ENCODE peak calls at places on chromosomes 13 and 19, in eight cellular contexts. F, Q, Z, T, Y, K, X and C are unnamed samples.

GRCh38 chr19:11481777-11482383 is 1.0 kb upstream of the ELAVL3 start:
- DNase-seq in Y (peak; percentile 81), X (peak; percentile 95), F (peak; percentile 54), Q (peak; percentile 77), K (peak; percentile 20), T (peak; percentile 89), Z (peak; percentile 96), C (no peak)

GRCh38 chr19:13850910-13851753 is 25.8 kb upstream of the NANOS3 start:
- DNase-seq in K (no peak), F (peak; percentile 96), Z (no peak), X (no peak), Q (peak; percentile 92), T (peak; percentile 84), Y (peak; percentile 93), C (no peak)

GRCh38 chr13:79404985-79405384 is 1.1 kb downstream of the RBM26 start:
- DNase-seq in Q (no peak), T (no peak), F (no peak), X (peak; percentile 27), K (no peak), Y (no peak), Z (no peak), C (no peak)

GRCh38 chr13:50921706-50922105 is 12.1 kb downstream of the RNASEH2B start:
- DNase-seq in X (no peak), Q (no peak), Z (no peak), F (no peak), K (no peak), T (no peak), Y (no peak), C (no peak)

GRCh38 chr13:38582133-38582532 is 104.7 kb upstream of the FREM2 start:
- DNase-seq in Q (peak; percentile 26), Z (peak; percentile 30), Y (no peak), X (peak; percentile 72), F (no peak), T (no peak), K (no peak), C (peak; percentile 9)

GRCh38 chr13:27830010-27830409 is 37.7 kb downstream of the GSX1 start:
- DNase-seq in Q (no peak), K (peak; percentile 55), F (no peak), T (peak; percentile 70), Z (peak; percentile 77), X (peak; percentile 80), Y (peak; percentile 93), C (no peak)

GRCh38 chr19:5101871-5102270 is 133.0 kb downstream of the KDM4B start:
- DNase-seq in Q (no peak), Z (no peak), K (no peak), T (no peak), F (no peak), X (no peak), Y (no peak), C (no peak)

GRCh38 chr19:38544569-38545315 is 73.0 kb downstream of the MAP4K1 start:
- DNase-seq in K (no peak), F (no peak), Y (peak; percentile 2), T (no peak), Q (no peak), X (peak; percentile 21), Z (no peak), C (peak; percentile 25)

GRCh38 chr19:51194527-51195315 is 30.2 kb upstream of the CD33 start:
- DNase-seq in X (no peak), F (no peak), K (no peak), T (no peak), Q (no peak), Y (no peak), Z (no peak), C (no peak)

GRCh38 chr13:109158383-109158782 is 529.0 kb downstream of the MYO16 start:
- DNase-seq in Y (no peak), F (no peak), K (no peak), Q (no peak), T (no peak), Z (no peak), X (no peak), C (no peak)

GRCh38 chr13:77139311-77139710 is 112.4 kb upstream of the FBXL3 start:
- DNase-seq in X (no peak), F (no peak), K (no peak), Y (no peak), Q (peak; percentile 7), T (no peak), Z (no peak), C (no peak)

GRCh38 chr19:21902596-21902995 is 66.6 kb upstream of the ZNF43 start:
- DNase-seq in F (no peak), Z (no peak), Y (no peak), T (no peak), Q (no peak), X (no peak), K (no peak), C (no peak)

GRCh38 chr13:49454388-49455015 is 10.4 kb downstream of the SETDB2 start:
- DNase-seq in Q (no peak), Z (no peak), F (no peak), T (no peak), X (peak; percentile 6), K (no peak), Y (no peak), C (no peak)

GRCh38 chr19:18001837-18002345 is 6.1 kb upstream of the ARRDC2 start:
- DNase-seq in K (no peak), T (no peak), X (no peak), F (no peak), Q (no peak), Z (no peak), Y (no peak), C (no peak)

DNA sequence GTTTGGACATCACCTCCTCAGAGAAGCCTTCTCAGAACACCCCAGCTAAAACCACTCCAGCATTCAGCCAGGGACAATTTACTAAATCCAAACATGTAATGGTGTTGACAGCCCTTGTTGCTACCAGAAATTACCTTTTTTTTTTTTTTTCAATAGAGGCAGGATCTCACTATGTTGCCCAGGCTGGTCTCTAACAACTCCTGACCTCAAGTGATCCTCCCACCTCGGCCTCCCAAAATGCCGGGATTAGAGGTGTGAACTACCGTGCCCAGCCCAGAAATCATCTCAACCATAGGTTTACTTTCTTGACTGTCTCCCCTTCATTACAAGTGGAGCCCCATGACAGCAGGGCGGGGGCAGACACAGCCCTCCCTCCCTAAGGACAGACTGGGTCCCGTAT is 9.2 kb downstream of the CLIP3 start:
- DNase-seq in Q (no peak), T (no peak), K (no peak), Z (no peak), Y (no peak), X (no peak), F (no peak), C (no peak)
- H3K36me3 ChIP-seq in Q (peaks cover 14% of the 10 kb centered on the region), T (no peaks in the 10 kb centered on the region), K (no peaks in the 10 kb centered on the region), Z (peaks cover 11% of the 10 kb centered on the region), Y (peaks cover 34% of the 10 kb centered on the region), X (no peaks in the 10 kb centered on the region), F (no peaks in the 10 kb centered on the region), C (no peaks in the 10 kb centered on the region)

DNA sequence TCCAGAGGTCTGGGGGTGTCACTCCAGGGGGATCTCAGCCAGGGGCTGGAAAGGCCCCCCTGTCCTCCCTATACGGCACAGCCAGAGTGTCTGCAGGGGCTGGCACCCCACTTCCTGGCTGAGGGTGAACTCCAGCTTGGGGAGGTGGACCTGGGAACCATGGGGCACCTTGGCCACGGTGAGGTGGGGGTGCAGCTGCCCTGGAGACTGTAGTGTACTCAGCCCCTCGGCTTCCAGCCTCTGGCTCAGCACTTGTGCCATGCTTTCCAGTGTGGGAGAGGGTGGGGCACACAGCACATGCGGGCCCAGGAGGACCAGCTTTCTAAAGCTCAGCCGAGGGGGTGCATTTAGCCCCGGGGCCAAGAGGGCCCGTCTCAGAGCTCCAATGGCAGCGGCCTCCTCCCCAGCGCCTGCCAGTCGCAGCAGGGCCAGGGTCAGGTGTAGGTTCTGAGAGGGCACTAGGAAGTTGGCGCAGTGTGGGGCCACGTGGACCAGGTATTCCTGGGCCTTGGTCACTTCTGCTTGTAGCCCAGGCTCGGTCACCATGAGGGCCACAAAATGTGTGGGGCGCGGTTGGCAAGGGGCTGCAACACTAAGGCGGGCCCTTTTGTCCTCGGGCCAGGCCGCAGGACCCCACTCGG is 1.4 kb downstream of the LENG9 start:
- DNase-seq in Y (peak; percentile 76), Z (no peak), Q (no peak), X (no peak), F (no peak), K (no peak), T (no peak), C (no peak)
- H3K4me3 ChIP-seq in Y (peak overlapping the region; percentile 59), Z (peak overlapping the region; percentile 64), Q (peak overlapping the region; percentile 61), X (peak overlapping the region; percentile 82), F (peak overlapping the region; percentile 58), K (peak overlapping the region; percentile 83), T (peak overlapping the region; percentile 69), C (peak overlapping the region; percentile 56)

GRCh38 chr13:52711277-52711676 is 28.3 kb downstream of the CNMD start:
- DNase-seq in F (no peak), Z (no peak), Y (no peak), X (peak; percentile 23), K (no peak), Q (no peak), T (no peak), C (no peak)

DNA sequence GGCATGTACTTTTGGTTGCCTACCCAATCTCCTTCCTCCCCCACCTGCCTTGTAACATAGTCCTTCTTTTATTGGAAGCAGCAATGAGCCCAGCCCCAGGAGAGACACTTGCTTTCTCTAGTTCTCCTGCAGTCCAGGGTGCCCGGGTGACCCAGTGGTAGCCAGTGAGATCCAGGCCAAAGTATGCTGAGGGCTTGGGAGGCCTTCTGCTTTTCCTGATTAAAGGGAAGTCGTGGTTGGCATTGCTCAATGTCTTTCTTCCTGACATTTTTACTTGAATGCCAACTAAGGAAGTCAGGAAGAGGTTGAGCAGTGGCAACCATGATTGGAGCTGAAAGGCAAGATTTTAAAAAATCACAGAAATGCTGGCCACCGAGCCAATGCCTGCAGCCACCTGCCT is 25.7 kb downstream of the CNMD start:
- DNase-seq in K (no peak), Y (no peak), F (peak; percentile 20), Q (no peak), X (no peak), T (no peak), Z (no peak), C (no peak)
- H3K36me3 ChIP-seq in K (no peaks in the 10 kb centered on the region), Y (no peaks in the 10 kb centered on the region), F (no peaks in the 10 kb centered on the region), Q (no peaks in the 10 kb centered on the region), X (peaks cover 10% of the 10 kb centered on the region), T (no peaks in the 10 kb centered on the region), Z (no peaks in the 10 kb centered on the region), C (no peaks in the 10 kb centered on the region)

GRCh38 chr19:47257411-47258169 is 1.3 kb downstream of the CCDC9 start:
- DNase-seq in F (no peak), Y (no peak), Z (no peak), Q (no peak), T (no peak), K (no peak), X (peak; percentile 92), C (no peak)
- H3K4me3 ChIP-seq in F (peak overlapping the region; percentile 60), Y (peak overlapping the region; percentile 41), Z (peak overlapping the region; percentile 68), Q (peak overlapping the region; percentile 64), T (peak overlapping the region; percentile 55), K (peak overlapping the region; percentile 65), X (peak overlapping the region; percentile 54), C (peak overlapping the region; percentile 46)

DNA sequence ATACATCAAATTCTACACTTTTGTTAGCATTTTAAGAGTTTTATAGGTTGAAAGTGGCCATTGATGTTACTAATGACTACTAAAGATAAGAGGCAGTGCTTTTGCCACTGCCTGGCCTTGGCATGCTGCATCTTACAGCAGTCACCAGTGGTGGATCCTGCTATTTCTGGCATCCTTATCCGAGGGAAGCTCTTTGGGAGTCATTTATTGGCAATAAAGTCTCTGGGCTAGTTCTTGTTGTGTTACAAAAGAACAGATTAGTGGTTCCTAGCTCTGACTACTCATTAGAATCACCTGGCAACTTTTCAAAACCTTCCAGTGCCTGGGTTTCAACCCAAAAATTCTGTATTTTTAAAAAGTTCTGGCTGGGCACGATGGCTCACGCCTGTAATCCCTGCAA is 94.5 kb downstream of the ZMYM2 start:
- DNase-seq in X (peak; percentile 21), F (no peak), K (no peak), T (no peak), Z (no peak), Q (no peak), Y (no peak), C (no peak)
- H3K36me3 ChIP-seq in X (no peaks in the 10 kb centered on the region), F (no peaks in the 10 kb centered on the region), K (peaks cover 20% of the 10 kb centered on the region), T (peaks cover 1% of the 10 kb centered on the region), Z (peaks cover 59% of the 10 kb centered on the region), Q (peaks cover 23% of the 10 kb centered on the region), Y (peaks cover 46% of the 10 kb centered on the region), C (no peaks in the 10 kb centered on the region)